ENCODE peak calls at places on chromosomes 7 and 10, in five cellular contexts. Z, V, W, B and O are unnamed samples.

GRCh38 chr7:23220690-23221305 is 25.8 kb upstream of the GPNMB start:
- DNase-seq in Z (no peak), V (no peak), W (no peak), B (no peak), O (no peak)

GRCh38 chr7:84700563-84701370 is 486.1 kb downstream of the SEMA3D start:
- DNase-seq in Z (no peak), V (no peak), W (no peak), B (no peak), O (no peak)

GRCh38 chr10:55550241-55550640 is 749.2 kb upstream of the PCDH15 start:
- DNase-seq in Z (peak; percentile 3), V (no peak), W (no peak), B (no peak), O (no peak)

GRCh38 chr10:61456095-61456789 is 3.1 kb upstream of the TMEM26 start:
- DNase-seq in Z (no peak), V (no peak), W (no peak), B (no peak), O (no peak)

GRCh38 chr10:86747796-86748581 is 8.4 kb upstream of the BMPR1A start:
- DNase-seq in Z (no peak), V (no peak), W (no peak), B (peak; percentile 92), O (no peak)

GRCh38 chr7:44973610-44974401 is 5.0 kb downstream of the MYO1G start:
- DNase-seq in Z (no peak), V (no peak), W (no peak), B (peak; percentile 39), O (no peak)

GRCh38 chr7:113774182-113774807 is 144.5 kb downstream of the PPP1R3A start:
- DNase-seq in Z (peak; percentile 20), V (no peak), W (no peak), B (peak; percentile 71), O (no peak)

GRCh38 chr7:121328508-121329459 is at the start of gene WNT16:
- DNase-seq in Z (no peak), V (no peak), W (peak; percentile 76), B (no peak), O (no peak)

GRCh38 chr7:128938524-128939074 is 872 bp downstream of the IRF5 start:
- DNase-seq in Z (peak; percentile 7), V (no peak), W (peak; percentile 81), B (no peak), O (no peak)

GRCh38 chr10:8956400-8956799 is 901.9 kb downstream of the GATA3 start:
- DNase-seq in Z (no peak), V (no peak), W (no peak), B (no peak), O (no peak)

GRCh38 chr7:74479961-74480829 is 26.5 kb downstream of the GTF2IRD1 start:
- DNase-seq in Z (peak; percentile 64), V (peak; percentile 52), W (peak; percentile 97), B (peak; percentile 82), O (peak; percentile 46)

GRCh38 chr10:12631216-12631615 is 281.9 kb downstream of the CAMK1D start:
- DNase-seq in Z (no peak), V (no peak), W (no peak), B (no peak), O (no peak)

DNA sequence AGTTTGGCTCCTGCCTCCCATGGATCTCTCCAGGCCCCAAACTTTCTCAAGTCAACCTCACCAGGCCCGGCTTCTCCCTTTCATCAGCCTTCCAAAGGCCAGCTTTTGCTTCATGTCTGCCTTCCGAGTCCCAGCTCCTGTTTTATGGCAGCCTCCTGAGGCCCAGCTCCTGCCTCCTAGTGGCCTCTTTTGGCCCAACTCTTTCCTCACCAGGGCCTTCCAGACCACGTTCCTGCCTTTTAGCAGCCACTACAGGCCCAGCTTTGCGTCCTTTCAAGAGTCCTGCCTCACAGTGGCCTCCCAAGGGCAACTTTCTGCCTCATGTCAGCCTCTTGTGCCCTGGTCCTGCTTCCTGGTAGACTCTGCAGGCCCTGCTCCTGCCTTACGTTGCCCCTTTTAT is 15.3 kb upstream of the TMEM248 start:
- DNase-seq in Z (no peak), V (no peak), W (no peak), B (no peak), O (no peak)
- TF ChIP-seq CTCF in Z (no peak), V (no peak), W (no peak), B (no peak), O (no peak)

DNA sequence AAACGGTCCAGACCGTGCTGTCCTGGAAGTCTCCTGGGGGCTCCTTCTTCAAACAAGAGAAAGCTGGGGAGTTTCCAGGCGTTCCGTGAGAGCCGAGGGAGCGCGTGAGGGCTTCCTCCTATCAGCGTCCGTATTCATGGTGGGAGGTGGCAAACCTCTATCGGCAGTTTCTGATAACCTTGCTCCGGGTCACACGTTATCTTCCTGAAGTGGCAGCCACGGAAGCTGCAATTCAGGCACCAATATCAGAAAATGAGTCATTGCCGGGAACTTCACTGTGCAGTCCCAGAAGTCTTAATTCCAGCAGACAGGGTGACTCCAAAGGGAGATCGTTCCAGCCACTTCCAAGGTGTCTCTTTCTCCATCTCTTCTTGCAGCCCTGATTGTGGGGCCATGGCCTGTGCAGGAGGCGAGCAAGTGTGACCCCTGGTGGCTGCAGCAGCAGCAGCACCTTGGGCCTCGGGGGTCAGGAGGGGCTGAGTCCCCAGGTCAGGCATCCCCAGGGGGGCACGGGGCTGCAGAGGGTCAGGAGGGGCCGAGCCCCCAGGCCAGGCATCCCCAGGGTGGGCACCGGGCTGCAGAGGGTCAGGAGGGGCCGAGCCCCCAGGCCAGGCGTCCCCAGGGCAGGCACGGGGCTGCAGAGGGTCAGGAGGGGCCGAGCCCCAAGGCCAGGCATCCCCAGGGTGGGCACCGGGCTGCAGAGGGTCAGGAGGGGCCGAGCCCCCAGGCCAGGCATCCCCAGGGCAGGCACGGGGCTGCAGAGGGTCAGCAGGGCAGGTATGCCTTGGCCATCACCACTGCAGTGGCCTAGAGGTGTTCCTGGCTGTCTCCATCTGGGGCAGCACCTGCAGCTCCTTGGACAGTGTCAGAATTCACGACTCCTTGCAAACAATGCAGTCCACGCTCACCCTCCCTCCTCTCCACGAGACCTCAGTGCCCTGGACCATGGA is 538.7 kb downstream of the DNAJB6 start:
- DNase-seq in Z (no peak), V (no peak), W (no peak), B (no peak), O (no peak)
- TF ChIP-seq CTCF in Z (no peak), V (no peak), W (peak; percentile 22), B (no peak), O (no peak)

GRCh38 chr7:92767427-92767826 is 68.9 kb downstream of the CDK6 start:
- DNase-seq in Z (no peak), V (no peak), W (no peak), B (peak; percentile 22), O (no peak)
- TF ChIP-seq CTCF in Z (no peak), V (no peak), W (no peak), B (no peak), O (no peak)

GRCh38 chr10:76315240-76315639 is 883.8 kb downstream of the LRMDA start:
- DNase-seq in Z (no peak), V (no peak), W (peak; percentile 54), B (no peak), O (no peak)

GRCh38 chr10:76310681-76311080 is 879.3 kb downstream of the LRMDA start:
- DNase-seq in Z (no peak), V (no peak), W (no peak), B (no peak), O (no peak)

GRCh38 chr10:76309744-76310441 is 878.5 kb downstream of the LRMDA start:
- DNase-seq in Z (no peak), V (no peak), W (no peak), B (peak; percentile 31), O (no peak)

GRCh38 chr10:76308946-76309529 is 877.6 kb downstream of the LRMDA start:
- DNase-seq in Z (no peak), V (no peak), W (no peak), B (no peak), O (no peak)

DNA sequence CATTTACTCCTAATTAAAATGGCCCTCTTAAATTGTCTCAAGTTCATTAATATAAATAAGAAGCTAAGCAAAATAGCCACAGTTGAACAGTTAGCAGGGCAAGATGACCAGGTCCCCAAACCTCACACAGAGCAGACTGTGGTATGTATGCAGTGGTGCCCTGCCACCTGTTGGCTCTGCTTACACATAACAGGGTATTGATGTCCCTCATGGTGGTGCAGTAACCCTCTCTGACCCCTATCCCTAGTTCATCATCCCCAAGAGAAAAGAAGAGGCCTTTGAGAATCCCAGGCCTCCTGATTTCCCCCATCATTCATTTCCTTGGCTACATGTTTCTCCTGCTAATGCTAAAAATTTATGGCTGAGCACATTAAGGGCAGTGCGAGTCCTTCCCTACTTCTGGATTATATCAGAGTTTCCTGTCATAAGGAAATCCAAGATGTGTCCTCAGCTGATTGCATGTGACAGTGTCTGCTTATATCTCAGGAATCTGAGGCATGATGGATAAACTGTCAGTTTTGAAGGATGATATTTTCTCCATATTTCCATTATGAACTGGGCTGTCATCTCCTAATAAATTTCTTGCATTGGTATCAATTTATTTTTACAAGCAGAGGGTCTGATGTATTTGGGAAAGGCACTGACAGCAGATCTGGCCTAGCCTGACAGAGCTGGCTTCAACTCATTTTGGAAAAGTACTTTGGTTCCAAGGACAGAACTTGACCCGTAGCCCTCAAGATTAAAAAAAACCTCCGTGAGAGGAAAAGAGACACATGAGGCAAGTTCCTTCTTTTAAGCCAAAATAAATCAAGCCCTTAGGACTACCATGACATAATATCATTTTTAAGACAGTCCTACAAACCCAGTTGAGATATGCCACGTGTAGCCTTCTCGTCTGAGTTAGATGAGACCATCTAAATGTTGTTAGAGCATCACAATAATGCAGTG is 880.6 kb downstream of the LRMDA start:
- DNase-seq in Z (peak; percentile 52), V (no peak), W (no peak), B (peak; percentile 32), O (no peak)
- TF ChIP-seq CTCF in Z (peak; percentile 25), V (peak; percentile 28), W (no peak), B (peak; percentile 39), O (no peak)

DNA sequence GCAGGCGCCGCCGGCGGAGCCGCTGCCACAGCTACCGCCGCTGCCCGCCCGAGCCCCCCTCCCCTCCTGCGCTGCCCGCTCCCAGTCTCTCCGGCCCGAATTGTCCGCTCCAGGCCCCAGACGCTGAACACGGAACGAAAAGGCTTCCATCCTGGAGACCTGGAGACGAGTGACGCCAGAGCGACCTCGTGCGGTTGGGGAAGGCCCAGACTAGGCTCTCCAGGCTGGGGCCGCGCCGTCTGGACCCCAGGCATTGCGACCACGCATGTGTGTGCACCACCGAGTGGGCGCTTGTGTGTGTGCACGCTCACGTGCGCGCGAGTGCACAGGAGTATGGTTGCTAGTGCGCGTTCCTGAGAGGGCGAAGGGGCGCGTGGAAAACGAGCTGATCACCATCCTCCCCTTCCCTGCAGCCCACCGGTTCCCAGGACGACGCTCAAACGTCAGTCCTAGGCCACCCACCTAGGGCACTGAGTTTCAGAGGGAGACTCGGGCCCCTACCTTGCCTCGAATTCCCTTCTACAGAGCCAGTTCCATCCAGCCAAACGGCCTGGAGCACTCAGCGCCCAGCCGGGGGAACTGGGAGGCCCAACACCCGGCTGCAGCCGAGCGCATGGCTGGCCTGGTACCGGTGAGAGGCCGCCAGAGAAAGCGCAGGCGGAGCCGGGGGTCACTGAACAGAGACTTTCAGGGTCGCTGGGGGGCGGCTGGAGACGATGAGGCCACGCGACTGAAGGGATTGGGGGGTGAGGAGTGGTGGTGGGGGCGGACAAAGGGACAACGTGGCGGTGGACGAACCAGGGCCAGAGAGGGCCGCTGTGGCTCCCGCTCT is 11.6 kb downstream of the LBX1 start:
- DNase-seq in Z (no peak), V (no peak), W (peak; percentile 68), B (peak; percentile 37), O (no peak)
- TF ChIP-seq CTCF in Z (peak; percentile 33), V (no peak), W (no peak), B (peak; percentile 34), O (no peak)

GRCh38 chr7:18461785-18462467 is 33.6 kb upstream of the HDAC9 start:
- DNase-seq in Z (no peak), V (no peak), W (no peak), B (no peak), O (no peak)
- TF ChIP-seq CTCF in Z (no peak), V (no peak), W (no peak), B (no peak), O (no peak)